ENCODE peak calls at places on chromosomes 16 and 17, in seven cellular contexts. One of them, this sample, is unnamed.
A peak's percentile ranks its signal among the peaks of the same experiment; 100 is the strongest.

GRCh38 chr17:21210411-21211076 is 3.4 kb downstream of the TMEM11 start:
- DNase-seq in CD4-positive, alpha-beta T cell: no peak
- DNase-seq in right lobe of liver: no peak
- DNase-seq in sigmoid colon: no peak
- DNase-seq in brain microvascular endothelial cell: no peak
- DNase-seq in cardiac muscle cell: no peak
- DNase-seq in A549: no peak
- DNase-seq in this sample: no peak

GRCh38 chr16:52283018-52283417 is 263.9 kb downstream of the TOX3 start:
- DNase-seq in cardiac muscle cell: no peak
- DNase-seq in A549: no peak
- DNase-seq in brain microvascular endothelial cell: no peak
- DNase-seq in CD4-positive, alpha-beta T cell: no peak
- DNase-seq in right lobe of liver: no peak
- DNase-seq in sigmoid colon: no peak
- DNase-seq in this sample: no peak

GRCh38 chr17:76517638-76518038 is 16.4 kb upstream of the RHBDF2 start:
- DNase-seq in right lobe of liver: no peak
- DNase-seq in cardiac muscle cell: no peak
- DNase-seq in CD4-positive, alpha-beta T cell: no peak
- DNase-seq in A549: no peak
- DNase-seq in sigmoid colon: no peak
- DNase-seq in brain microvascular endothelial cell: no peak
- DNase-seq in this sample: no peak

GRCh38 chr17:19294443-19294842 is 57.3 kb downstream of the EPN2 start:
- DNase-seq in sigmoid colon: no peak
- DNase-seq in cardiac muscle cell: no peak
- DNase-seq in CD4-positive, alpha-beta T cell: no peak
- DNase-seq in right lobe of liver: no peak
- DNase-seq in brain microvascular endothelial cell: no peak
- DNase-seq in A549: no peak
- DNase-seq in this sample: no peak

GRCh38 chr16:67025151-67025550 is 3.8 kb upstream of the CBFB start:
- DNase-seq in brain microvascular endothelial cell: no peak
- DNase-seq in right lobe of liver: no peak
- DNase-seq in cardiac muscle cell: no peak
- DNase-seq in A549: no peak
- DNase-seq in CD4-positive, alpha-beta T cell: no peak
- DNase-seq in sigmoid colon: no peak
- DNase-seq in this sample: no peak

GRCh38 chr17:79519152-79519523 is 91.7 kb downstream of the RBFOX3 start:
- DNase-seq in A549: no peak
- DNase-seq in CD4-positive, alpha-beta T cell: no peak
- DNase-seq in right lobe of liver: no peak
- DNase-seq in brain microvascular endothelial cell: no peak
- DNase-seq in sigmoid colon: no peak
- DNase-seq in cardiac muscle cell: no peak
- DNase-seq in this sample: no peak

GRCh38 chr17:80625627-80626026 is 81.0 kb downstream of the RPTOR start:
- DNase-seq in A549: no peak
- DNase-seq in CD4-positive, alpha-beta T cell: no peak
- DNase-seq in brain microvascular endothelial cell: no peak
- DNase-seq in sigmoid colon: no peak
- DNase-seq in right lobe of liver: no peak
- DNase-seq in cardiac muscle cell: no peak
- DNase-seq in this sample: no peak

GRCh38 chr16:50265260-50265659 is 1.1 kb upstream of the ADCY7 start:
- DNase-seq in cardiac muscle cell: no peak
- DNase-seq in brain microvascular endothelial cell: no peak
- DNase-seq in right lobe of liver: peak; percentile 57
- DNase-seq in A549: peak; percentile 39
- DNase-seq in CD4-positive, alpha-beta T cell: peak; percentile 43
- DNase-seq in sigmoid colon: peak; percentile 64
- DNase-seq in this sample: no peak

GRCh38 chr17:29572691-29573557 is 4.4 kb downstream of the TP53I13 start:
- DNase-seq in brain microvascular endothelial cell: no peak
- DNase-seq in cardiac muscle cell: peak; percentile 82
- DNase-seq in CD4-positive, alpha-beta T cell: no peak
- DNase-seq in right lobe of liver: peak; percentile 77
- DNase-seq in sigmoid colon: peak; percentile 74
- DNase-seq in A549: no peak
- DNase-seq in this sample: peak; percentile 41

GRCh38 chr16:69399361-69399760 is 13.6 kb upstream of the TERF2 start:
- DNase-seq in A549: no peak
- DNase-seq in sigmoid colon: no peak
- DNase-seq in brain microvascular endothelial cell: no peak
- DNase-seq in CD4-positive, alpha-beta T cell: no peak
- DNase-seq in right lobe of liver: no peak
- DNase-seq in cardiac muscle cell: no peak
- DNase-seq in this sample: no peak

GRCh38 chr17:30920282-30920681 is 1.5 kb upstream of the ADAP2 start:
- DNase-seq in right lobe of liver: no peak
- DNase-seq in brain microvascular endothelial cell: peak; percentile 34
- DNase-seq in CD4-positive, alpha-beta T cell: no peak
- DNase-seq in cardiac muscle cell: peak; percentile 22
- DNase-seq in A549: peak; percentile 44
- DNase-seq in sigmoid colon: no peak
- DNase-seq in this sample: no peak

GRCh38 chr17:80361495-80362220 is 53.3 kb upstream of the ENDOV start:
- DNase-seq in sigmoid colon: peak; percentile 53
- DNase-seq in A549: peak; percentile 52
- DNase-seq in CD4-positive, alpha-beta T cell: no peak
- DNase-seq in cardiac muscle cell: peak; percentile 35
- DNase-seq in right lobe of liver: peak; percentile 31
- DNase-seq in brain microvascular endothelial cell: no peak
- DNase-seq in this sample: no peak

GRCh38 chr17:75837899-75838298 is 6.3 kb downstream of the UNC13D start:
- DNase-seq in right lobe of liver: no peak
- DNase-seq in brain microvascular endothelial cell: no peak
- DNase-seq in A549: no peak
- DNase-seq in cardiac muscle cell: no peak
- DNase-seq in sigmoid colon: no peak
- DNase-seq in CD4-positive, alpha-beta T cell: no peak
- DNase-seq in this sample: no peak

GRCh38 chr17:50036455-50037320 is 19.2 kb upstream of the ITGA3 start:
- DNase-seq in right lobe of liver: no peak
- DNase-seq in A549: no peak
- DNase-seq in CD4-positive, alpha-beta T cell: no peak
- DNase-seq in brain microvascular endothelial cell: no peak
- DNase-seq in cardiac muscle cell: no peak
- DNase-seq in sigmoid colon: no peak
- DNase-seq in this sample: no peak

GRCh38 chr17:40107266-40107980 is 7.0 kb upstream of the NR1D1 start:
- DNase-seq in right lobe of liver: peak; percentile 30
- DNase-seq in brain microvascular endothelial cell: no peak
- DNase-seq in cardiac muscle cell: no peak
- DNase-seq in A549: no peak
- DNase-seq in CD4-positive, alpha-beta T cell: peak; percentile 40
- DNase-seq in sigmoid colon: no peak
- DNase-seq in this sample: peak; percentile 54

GRCh38 chr16:51407921-51408320 is 256.9 kb upstream of the SALL1 start:
- DNase-seq in right lobe of liver: no peak
- DNase-seq in sigmoid colon: no peak
- DNase-seq in A549: no peak
- DNase-seq in brain microvascular endothelial cell: no peak
- DNase-seq in CD4-positive, alpha-beta T cell: no peak
- DNase-seq in cardiac muscle cell: no peak
- DNase-seq in this sample: no peak

GRCh38 chr17:73686961-73687360 is 42.7 kb upstream of the SDK2 start:
- DNase-seq in A549: no peak
- DNase-seq in sigmoid colon: no peak
- DNase-seq in cardiac muscle cell: no peak
- DNase-seq in right lobe of liver: no peak
- DNase-seq in CD4-positive, alpha-beta T cell: no peak
- DNase-seq in brain microvascular endothelial cell: no peak
- DNase-seq in this sample: no peak

GRCh38 chr17:51860934-51861561 is 297.5 kb downstream of the CA10 start:
- DNase-seq in right lobe of liver: no peak
- DNase-seq in sigmoid colon: no peak
- DNase-seq in cardiac muscle cell: peak; percentile 76
- DNase-seq in CD4-positive, alpha-beta T cell: no peak
- DNase-seq in brain microvascular endothelial cell: peak; percentile 10
- DNase-seq in A549: peak; percentile 50
- DNase-seq in this sample: no peak

GRCh38 chr16:84497836-84498610 is 6.4 kb downstream of the MEAK7 start:
- DNase-seq in A549: no peak
- DNase-seq in sigmoid colon: no peak
- DNase-seq in cardiac muscle cell: no peak
- DNase-seq in CD4-positive, alpha-beta T cell: no peak
- DNase-seq in brain microvascular endothelial cell: no peak
- DNase-seq in right lobe of liver: no peak
- DNase-seq in this sample: no peak

GRCh38 chr17:77601054-77601979 is 357.2 kb upstream of the TNRC6C start:
- DNase-seq in cardiac muscle cell: no peak
- DNase-seq in A549: no peak
- DNase-seq in brain microvascular endothelial cell: no peak
- DNase-seq in CD4-positive, alpha-beta T cell: no peak
- DNase-seq in right lobe of liver: no peak
- DNase-seq in sigmoid colon: peak; percentile 65
- DNase-seq in this sample: peak; percentile 36
- H3K27ac ChIP-seq in cardiac muscle cell: no peak overlapping the region
- H3K27ac ChIP-seq in A549: no peak overlapping the region
- H3K27ac ChIP-seq in brain microvascular endothelial cell: no peak overlapping the region
- H3K27ac ChIP-seq in CD4-positive, alpha-beta T cell: no peak overlapping the region
- H3K27ac ChIP-seq in right lobe of liver: no peak overlapping the region
- H3K27ac ChIP-seq in sigmoid colon: peak overlapping the region; percentile 90
- H3K27ac ChIP-seq in this sample: peak overlapping the region; percentile 84

GRCh38 chr17:67942810-67943209 is 53.5 kb downstream of the C17orf58 start:
- DNase-seq in A549: peak; percentile 32
- DNase-seq in right lobe of liver: no peak
- DNase-seq in sigmoid colon: no peak
- DNase-seq in cardiac muscle cell: peak; percentile 7
- DNase-seq in CD4-positive, alpha-beta T cell: no peak
- DNase-seq in brain microvascular endothelial cell: no peak
- DNase-seq in this sample: no peak
- TF ChIP-seq CTCF in A549: peak; percentile 49
- TF ChIP-seq CTCF in right lobe of liver: peak; percentile 42
- TF ChIP-seq CTCF in sigmoid colon: no peak
- TF ChIP-seq CTCF in cardiac muscle cell: peak; percentile 48
- TF ChIP-seq CTCF in CD4-positive, alpha-beta T cell: peak; percentile 48
- TF ChIP-seq CTCF in brain microvascular endothelial cell: peak; percentile 68
- TF ChIP-seq CTCF in this sample: peak; percentile 14

GRCh38 chr17:70699408-70699807 is 530.1 kb downstream of the KCNJ2 start:
- DNase-seq in brain microvascular endothelial cell: no peak
- DNase-seq in A549: no peak
- DNase-seq in sigmoid colon: no peak
- DNase-seq in CD4-positive, alpha-beta T cell: no peak
- DNase-seq in right lobe of liver: no peak
- DNase-seq in cardiac muscle cell: no peak
- DNase-seq in this sample: no peak
- H3K27ac ChIP-seq in brain microvascular endothelial cell: no peak overlapping the region
- H3K27ac ChIP-seq in A549: no peak overlapping the region
- H3K27ac ChIP-seq in sigmoid colon: no peak overlapping the region
- H3K27ac ChIP-seq in CD4-positive, alpha-beta T cell: no peak overlapping the region
- H3K27ac ChIP-seq in right lobe of liver: no peak overlapping the region
- H3K27ac ChIP-seq in cardiac muscle cell: no peak overlapping the region
- H3K27ac ChIP-seq in this sample: no peak overlapping the region

GRCh38 chr17:37137070-37137610 is 188.4 kb downstream of the AATF start:
- DNase-seq in cardiac muscle cell: no peak
- DNase-seq in brain microvascular endothelial cell: no peak
- DNase-seq in right lobe of liver: no peak
- DNase-seq in A549: no peak
- DNase-seq in sigmoid colon: no peak
- DNase-seq in CD4-positive, alpha-beta T cell: no peak
- DNase-seq in this sample: no peak
- TF ChIP-seq CTCF in cardiac muscle cell: no peak
- TF ChIP-seq CTCF in brain microvascular endothelial cell: no peak
- TF ChIP-seq CTCF in right lobe of liver: no peak
- TF ChIP-seq CTCF in A549: no peak
- TF ChIP-seq CTCF in sigmoid colon: no peak
- TF ChIP-seq CTCF in CD4-positive, alpha-beta T cell: no peak
- TF ChIP-seq CTCF in this sample: no peak

This sample was measured in tibial nerve.